ENCODE peak calls at places on chromosomes 5 and 9, in seven cellular contexts. T is stimulated activated CD4-positive, alpha-beta T cell treated with anti-CD3 and anti-CD28 coated beads, Interleukin-12 subunit alpha, Interleukin-12 subunit beta, amount 100 ng/mL, for 48 hours; Z is IMR-90; J is GM03348; V is Daoy; Y is posterior cingulate gyrus; L is ELR. W is an unnamed sample.

GRCh38 chr9:83955985-83956287 is 24.1 kb downstream of the HNRNPK start:
- DNase-seq in T (peak; percentile 23), Z (no peak), J (no peak), V (no peak), Y (no peak), L (peak; percentile 30), W (no peak)

GRCh38 chr9:128920381-128921058 is at the start of gene PHYHD1:
- DNase-seq in T (no peak), Z (peak; percentile 61), J (peak; percentile 65), V (peak; percentile 73), Y (peak; percentile 67), L (peak; percentile 75), W (no peak)

GRCh38 chr9:124409410-124409809 is 5.8 kb downstream of the PSMB7 start:
- DNase-seq in T (no peak), Z (no peak), J (no peak), V (no peak), Y (no peak), L (no peak), W (no peak)

GRCh38 chr9:105854056-105854782 is 159.9 kb downstream of the TMEM38B start:
- DNase-seq in T (no peak), Z (no peak), J (no peak), V (no peak), Y (no peak), L (no peak), W (no peak)

GRCh38 chr5:5298841-5299543 is 123.5 kb upstream of the ICE1 start:
- DNase-seq in T (no peak), Z (no peak), J (no peak), V (no peak), Y (no peak), L (no peak), W (no peak)

GRCh38 chr9:109887079-109887478 is 107.1 kb downstream of the PALM2AKAP2 start:
- DNase-seq in T (no peak), Z (peak; percentile 74), J (peak; percentile 69), V (no peak), Y (no peak), L (peak; percentile 40), W (no peak)

GRCh38 chr5:127887282-127887681 is 184.1 kb downstream of the CCDC192 start:
- DNase-seq in T (no peak), Z (no peak), J (no peak), V (no peak), Y (no peak), L (peak; percentile 43), W (no peak)

GRCh38 chr5:150245111-150245789 is 44.3 kb downstream of the CAMK2A start:
- DNase-seq in T (no peak), Z (peak; percentile 28), J (peak; percentile 68), V (no peak), Y (no peak), L (no peak), W (no peak)

GRCh38 chr9:92393686-92394085 is 10.7 kb downstream of the OGN start:
- DNase-seq in T (no peak), Z (no peak), J (peak; percentile 41), V (no peak), Y (no peak), L (no peak), W (no peak)

GRCh38 chr9:97954550-97954989 is 16.6 kb upstream of the HEMGN start:
- DNase-seq in T (peak; percentile 30), Z (no peak), J (peak; percentile 13), V (peak; percentile 55), Y (no peak), L (peak; percentile 58), W (peak; percentile 53)

GRCh38 chr5:25006734-25007133 is 362.0 kb upstream of the CDH10 start:
- DNase-seq in T (no peak), Z (no peak), J (peak; percentile 69), V (peak; percentile 34), Y (no peak), L (peak; percentile 1), W (no peak)

GRCh38 chr9:38016375-38017120 is 52.5 kb downstream of the SHB start:
- DNase-seq in T (no peak), Z (peak; percentile 63), J (peak; percentile 82), V (peak; percentile 81), Y (no peak), L (peak; percentile 69), W (no peak)

GRCh38 chr5:115626444-115626823 is 598 bp upstream of the TMED7 start:
- DNase-seq in T (no peak), Z (peak; percentile 62), J (peak; percentile 35), V (no peak), Y (no peak), L (no peak), W (no peak)

GRCh38 chr9:106891286-106891685 is 28.3 kb downstream of the ZNF462 start:
- DNase-seq in T (no peak), Z (no peak), J (no peak), V (no peak), Y (no peak), L (no peak), W (no peak)

GRCh38 chr5:28380172-28380571 is 1341.8 kb upstream of the CDH9 start:
- DNase-seq in T (no peak), Z (no peak), J (no peak), V (no peak), Y (no peak), L (no peak), W (no peak)